ENCODE peak calls at places on chromosomes 7 and 10, in ten cellular contexts. W, D, L, O, A, F, G, Z, E and S are unnamed samples.

GRCh38 chr10:6400331-6400730 is 179.7 kb downstream of the PRKCQ start:
- DNase-seq in W (peak; percentile 70), D (no peak), L (no peak), O (no peak), A (no peak), F (no peak), G (peak; percentile 22), Z (no peak), E (no peak), S (no peak)

GRCh38 chr7:16479587-16479986 is 14.0 kb upstream of the SOSTDC1 start:
- DNase-seq in W (no peak), D (no peak), L (no peak), O (no peak), A (no peak), F (no peak), G (no peak), Z (no peak), E (no peak), S (no peak)

GRCh38 chr10:93550634-93551033 is 15.8 kb upstream of the FFAR4 start:
- DNase-seq in W (no peak), D (no peak), L (no peak), O (no peak), A (no peak), F (no peak), G (no peak), Z (no peak), E (no peak), S (no peak)

GRCh38 chr10:84762754-84763394 is 434.5 kb downstream of the CCSER2 start:
- DNase-seq in W (no peak), D (peak; percentile 11), L (no peak), O (no peak), A (no peak), F (no peak), G (no peak), Z (no peak), E (no peak), S (no peak)

GRCh38 chr7:1579481-1580421 is 9.9 kb upstream of the PSMG3 start:
- DNase-seq in W (peak; percentile 82), D (peak; percentile 64), L (no peak), O (peak; percentile 85), A (peak; percentile 68), F (peak; percentile 25), G (peak; percentile 66), Z (peak; percentile 75), E (peak; percentile 66), S (no peak)

GRCh38 chr10:70836319-70836718 is 20.6 kb downstream of the SGPL1 start:
- DNase-seq in W (no peak), D (no peak), L (no peak), O (no peak), A (no peak), F (no peak), G (no peak), Z (no peak), E (no peak), S (no peak)

GRCh38 chr10:44935961-44936285 is 23.7 kb upstream of the RASSF4 start:
- DNase-seq in W (no peak), D (no peak), L (no peak), O (no peak), A (no peak), F (no peak), G (no peak), Z (no peak), E (no peak), S (no peak)

GRCh38 chr10:52853704-52854103 is 81.1 kb upstream of the MBL2 start:
- DNase-seq in W (no peak), D (no peak), L (no peak), O (no peak), A (no peak), F (no peak), G (no peak), Z (no peak), E (no peak), S (no peak)

GRCh38 chr7:119936876-119937275 is 336.1 kb upstream of the KCND2 start:
- DNase-seq in W (no peak), D (no peak), L (no peak), O (no peak), A (no peak), F (no peak), G (no peak), Z (no peak), E (no peak), S (no peak)

GRCh38 chr7:117478796-117479479 is 887 bp upstream of the CFTR start:
- DNase-seq in W (no peak), D (no peak), L (no peak), O (no peak), A (no peak), F (no peak), G (no peak), Z (no peak), E (no peak), S (no peak)

GRCh38 chr7:98294798-98295382 is 13.4 kb downstream of the BRI3 start:
- DNase-seq in W (peak; percentile 63), D (peak; percentile 75), L (no peak), O (peak; percentile 80), A (peak; percentile 73), F (peak; percentile 51), G (peak; percentile 58), Z (peak; percentile 73), E (peak; percentile 72), S (no peak)

DNA sequence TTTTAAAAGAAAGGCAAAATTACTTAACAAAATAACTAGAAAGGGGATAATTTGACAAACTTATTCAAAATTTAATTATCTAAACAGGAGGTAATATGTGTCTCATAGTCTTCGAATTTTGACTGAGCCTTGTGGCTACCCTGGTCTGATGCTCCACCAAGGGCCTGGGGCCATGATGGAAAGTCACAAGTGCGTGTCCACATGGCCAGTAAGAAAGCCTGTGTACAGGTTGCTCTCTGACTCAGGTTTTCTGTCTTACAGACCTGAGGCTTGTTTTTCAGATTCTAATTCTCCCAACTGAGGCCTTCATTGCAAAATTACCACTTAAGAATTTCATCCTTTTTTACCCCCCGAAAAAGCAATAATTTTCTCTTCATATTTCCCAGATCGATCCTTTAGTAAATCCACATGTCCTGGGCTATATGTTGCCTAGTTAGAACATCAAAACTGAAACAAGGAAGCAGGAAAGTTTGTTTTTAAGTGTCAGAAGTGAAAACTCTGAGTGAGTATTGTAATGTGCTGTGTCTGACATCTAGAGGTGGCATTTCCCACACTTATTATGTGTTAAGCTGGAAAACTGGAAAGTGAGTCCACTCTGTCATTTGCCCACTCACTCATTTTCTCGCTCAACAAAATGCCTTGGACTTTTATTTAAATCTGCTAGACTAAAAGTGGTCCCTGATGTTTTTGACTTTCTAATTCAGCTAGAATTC is 10.0 kb downstream of the CYP3A43 start:
- DNase-seq in W (no peak), D (peak; percentile 26), L (no peak), O (peak; percentile 61), A (no peak), F (no peak), G (peak; percentile 13), Z (peak; percentile 32), E (peak; percentile 30), S (no peak)
- TF ChIP-seq CTCF in W (peak; percentile 33), D (peak; percentile 56), L (no peak), O (peak; percentile 38), A (peak; percentile 57), F (no peak), G (peak; percentile 47), Z (peak; percentile 46), E (peak; percentile 48), S (peak; percentile 54)

GRCh38 chr10:13956826-13957225 is 370.1 kb downstream of the PRPF18 start:
- DNase-seq in W (no peak), D (no peak), L (peak; percentile 82), O (no peak), A (no peak), F (peak; percentile 85), G (no peak), Z (no peak), E (no peak), S (no peak)
- TF ChIP-seq CTCF in W (peak; percentile 41), D (no peak), L (no peak), O (no peak), A (no peak), F (peak; percentile 67), G (no peak), Z (no peak), E (no peak), S (peak; percentile 42)

GRCh38 chr7:148856035-148856881 is 27.8 kb downstream of the EZH2 start:
- DNase-seq in W (no peak), D (peak; percentile 52), L (no peak), O (peak; percentile 55), A (no peak), F (peak; percentile 29), G (peak; percentile 63), Z (peak; percentile 57), E (peak; percentile 63), S (no peak)
- TF ChIP-seq CTCF in W (peak; percentile 69), D (peak; percentile 64), L (no peak), O (peak; percentile 63), A (peak; percentile 71), F (peak; percentile 81), G (peak; percentile 88), Z (peak; percentile 79), E (peak; percentile 69), S (peak; percentile 78)

GRCh38 chr10:117931078-117931477 is 115.7 kb downstream of the RAB11FIP2 start:
- DNase-seq in W (no peak), D (no peak), L (no peak), O (no peak), A (no peak), F (no peak), G (no peak), Z (no peak), E (no peak), S (no peak)

GRCh38 chr10:117927334-117927733 is 119.4 kb downstream of the RAB11FIP2 start:
- DNase-seq in W (no peak), D (no peak), L (no peak), O (no peak), A (no peak), F (no peak), G (no peak), Z (no peak), E (no peak), S (no peak)

GRCh38 chr10:117926491-117926890 is 120.2 kb downstream of the RAB11FIP2 start:
- DNase-seq in W (no peak), D (no peak), L (no peak), O (no peak), A (no peak), F (no peak), G (no peak), Z (no peak), E (peak; percentile 12), S (no peak)

GRCh38 chr10:117927871-117928270 is 118.9 kb downstream of the RAB11FIP2 start:
- DNase-seq in W (no peak), D (no peak), L (no peak), O (no peak), A (no peak), F (no peak), G (no peak), Z (no peak), E (no peak), S (no peak)

DNA sequence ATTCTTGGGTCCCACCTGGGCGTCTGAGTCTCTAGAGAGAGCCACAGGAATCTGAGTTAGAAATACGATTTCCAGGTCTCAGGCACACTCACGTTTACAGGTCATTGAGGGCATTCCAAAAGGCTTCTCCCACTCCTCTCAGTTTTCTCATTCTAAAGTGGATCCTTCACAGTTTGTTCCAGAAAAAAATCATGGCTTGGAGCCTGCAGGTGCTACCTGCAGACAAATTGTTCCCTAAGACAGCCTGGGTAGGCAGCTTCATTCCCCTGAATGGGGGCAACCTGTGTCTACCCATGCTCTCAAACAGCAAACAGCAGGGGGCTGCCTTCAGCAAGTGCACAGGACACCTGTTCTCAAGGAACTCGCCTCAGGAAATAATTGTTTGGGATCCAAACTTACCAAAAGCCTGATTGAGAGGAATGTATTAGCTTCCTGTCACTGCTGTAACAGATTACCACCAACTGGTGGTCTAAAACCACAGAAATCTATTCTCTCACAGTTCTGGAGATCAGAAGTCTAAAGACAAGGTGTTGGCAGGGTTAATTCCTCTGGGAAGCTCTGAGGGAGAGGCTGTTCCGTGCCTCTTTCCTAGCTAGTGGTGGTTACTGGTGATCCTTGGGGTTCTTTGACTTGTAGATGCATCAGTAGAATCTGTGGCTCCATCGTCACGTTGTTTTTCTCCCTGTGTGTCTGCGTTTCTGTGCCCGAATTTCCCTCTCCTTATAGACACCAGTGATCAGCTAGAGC is 117.2 kb downstream of the RAB11FIP2 start:
- DNase-seq in W (no peak), D (no peak), L (no peak), O (no peak), A (no peak), F (no peak), G (no peak), Z (no peak), E (no peak), S (no peak)
- TF ChIP-seq CTCF in W (no peak), D (no peak), L (no peak), O (no peak), A (no peak), F (no peak), G (no peak), Z (no peak), E (no peak), S (no peak)